ENCODE peak calls at places on chromosomes 2 and 18, in six cellular contexts. V is H9; C is OCI-LY7; E is NCI-H1436; S is H54; G is stimulated activated CD4-positive, alpha-beta T cell treated with anti-CD3 and anti-CD28 coated beads, Interleukin-2, amount 100 ng/mL, for 48 hours. A is an unnamed sample.

GRCh38 chr18:13993730-13994129 is 78.4 kb upstream of the MC2R start:
- DNase-seq in V (no peak), C (no peak), E (no peak), S (no peak), G (no peak), A (peak)

GRCh38 chr2:55049794-55050132 is 488 bp downstream of the RTN4 start:
- DNase-seq in V (no peak), C (no peak), E (no peak), S (no peak), G (no peak), A (no peak)

GRCh38 chr2:234678721-234679120 is 181.8 kb upstream of the ARL4C start:
- DNase-seq in V (peak), C (no peak), E (no peak), S (no peak), G (no peak), A (no peak)

GRCh38 chr2:143177081-143177786 is 48.0 kb downstream of the ARHGAP15 start:
- DNase-seq in V (no peak), C (peak), E (no peak), S (no peak), G (no peak), A (no peak)

GRCh38 chr2:159285929-159286708 is at the start of gene WDSUB1:
- DNase-seq in V (peak), C (no peak), E (no peak), S (peak), G (peak), A (peak)

GRCh38 chr18:50429207-50429948 is 54.5 kb downstream of the SKA1 start:
- DNase-seq in V (no peak), C (peak), E (peak), S (no peak), G (peak), A (peak)

GRCh38 chr2:7427293-7428060 is 510.3 kb downstream of the RNF144A start:
- DNase-seq in V (peak), C (peak), E (peak), S (peak), G (no peak), A (peak)

GRCh38 chr2:118835739-118836410 is 11.6 kb downstream of the EN1 start:
- DNase-seq in V (peak), C (no peak), E (no peak), S (no peak), G (no peak), A (peak)